ENCODE peak calls at places on chromosome 13, in six cellular contexts. D is GM12878, F is endothelial cell of umbilical vein, S is HepG2, H is A549, A is K562. U is an unnamed sample.

GRCh38 chr13:76014618-76015315 is 378.6 kb downstream of the LMO7 start:
- DNase-seq in D (no peak), F (no peak), S (no peak), H (no peak), A (no peak), U (no peak)

GRCh38 chr13:42970824-42971669 is 21.0 kb downstream of the EPSTI1 start:
- DNase-seq in D (no peak), F (peak), S (peak), H (peak), A (peak), U (peak)

GRCh38 chr13:61187471-61187870 is 228.2 kb downstream of the PCDH20 start:
- DNase-seq in D (no peak), F (no peak), S (no peak), H (no peak), A (no peak), U (no peak)

GRCh38 chr13:25633108-25633507 is 261.3 kb downstream of the ATP8A2 start:
- DNase-seq in D (no peak), F (no peak), S (no peak), H (no peak), A (no peak), U (no peak)

GRCh38 chr13:27170521-27171243 is 929 bp downstream of the USP12 start:
- DNase-seq in D (no peak), F (peak), S (peak), H (peak), A (peak), U (peak)

GRCh38 chr13:109785141-109785891 is 1.1 kb downstream of the IRS2 start:
- DNase-seq in D (no peak), F (peak), S (no peak), H (peak), A (no peak), U (peak)

GRCh38 chr13:27644302-27644701 is 22.6 kb downstream of the POLR1D start:
- DNase-seq in D (no peak), F (no peak), S (no peak), H (no peak), A (no peak), U (peak)

GRCh38 chr13:114227528-114227927 is 7.2 kb upstream of the CDC16 start:
- DNase-seq in D (no peak), F (no peak), S (no peak), H (no peak), A (no peak), U (no peak)

GRCh38 chr13:43472980-43473379 is 313.8 kb downstream of the ENOX1 start:
- DNase-seq in D (no peak), F (no peak), S (no peak), H (no peak), A (no peak), U (no peak)

GRCh38 chr13:103523853-103524252 is 457.6 kb upstream of the SLC10A2 start:
- DNase-seq in D (no peak), F (no peak), S (no peak), H (no peak), A (no peak), U (no peak)

GRCh38 chr13:48801255-48801654 is 147.5 kb downstream of the CYSLTR2 start:
- DNase-seq in D (no peak), F (no peak), S (no peak), H (no peak), A (no peak), U (no peak)

GRCh38 chr13:47215741-47216140 is 318.9 kb upstream of the HTR2A start:
- DNase-seq in D (no peak), F (no peak), S (no peak), H (peak), A (no peak), U (no peak)

GRCh38 chr13:47218611-47219010 is 321.8 kb upstream of the HTR2A start:
- DNase-seq in D (no peak), F (no peak), S (no peak), H (no peak), A (no peak), U (no peak)

GRCh38 chr13:47220453-47221150 is 323.7 kb upstream of the HTR2A start:
- DNase-seq in D (no peak), F (no peak), S (no peak), H (no peak), A (no peak), U (no peak)

GRCh38 chr13:47213057-47213456 is 316.2 kb upstream of the HTR2A start:
- DNase-seq in D (no peak), F (no peak), S (no peak), H (no peak), A (no peak), U (no peak)

GRCh38 chr13:47216176-47216822 is 319.4 kb upstream of the HTR2A start:
- DNase-seq in D (no peak), F (no peak), S (no peak), H (no peak), A (no peak), U (no peak)
- TF ChIP-seq MYC in D (no peak), F (no peak), S (no peak), H (no peak), A (no peak), U (no peak)

GRCh38 chr13:99980201-99981114 is 1.1 kb upstream of the ZIC2 start:
- DNase-seq in D (no peak), F (peak), S (no peak), H (peak), A (peak), U (peak)

GRCh38 chr13:99981115-99982020 is at the start of gene ZIC2:
- DNase-seq in D (no peak), F (no peak), S (no peak), H (peak), A (peak), U (peak)

GRCh38 chr13:99977912-99978780 is 3.4 kb upstream of the ZIC2 start:
- DNase-seq in D (no peak), F (no peak), S (no peak), H (no peak), A (no peak), U (peak)

GRCh38 chr13:99978781-99979452 is 2.7 kb upstream of the ZIC2 start:
- DNase-seq in D (no peak), F (no peak), S (no peak), H (no peak), A (no peak), U (peak)

DNA sequence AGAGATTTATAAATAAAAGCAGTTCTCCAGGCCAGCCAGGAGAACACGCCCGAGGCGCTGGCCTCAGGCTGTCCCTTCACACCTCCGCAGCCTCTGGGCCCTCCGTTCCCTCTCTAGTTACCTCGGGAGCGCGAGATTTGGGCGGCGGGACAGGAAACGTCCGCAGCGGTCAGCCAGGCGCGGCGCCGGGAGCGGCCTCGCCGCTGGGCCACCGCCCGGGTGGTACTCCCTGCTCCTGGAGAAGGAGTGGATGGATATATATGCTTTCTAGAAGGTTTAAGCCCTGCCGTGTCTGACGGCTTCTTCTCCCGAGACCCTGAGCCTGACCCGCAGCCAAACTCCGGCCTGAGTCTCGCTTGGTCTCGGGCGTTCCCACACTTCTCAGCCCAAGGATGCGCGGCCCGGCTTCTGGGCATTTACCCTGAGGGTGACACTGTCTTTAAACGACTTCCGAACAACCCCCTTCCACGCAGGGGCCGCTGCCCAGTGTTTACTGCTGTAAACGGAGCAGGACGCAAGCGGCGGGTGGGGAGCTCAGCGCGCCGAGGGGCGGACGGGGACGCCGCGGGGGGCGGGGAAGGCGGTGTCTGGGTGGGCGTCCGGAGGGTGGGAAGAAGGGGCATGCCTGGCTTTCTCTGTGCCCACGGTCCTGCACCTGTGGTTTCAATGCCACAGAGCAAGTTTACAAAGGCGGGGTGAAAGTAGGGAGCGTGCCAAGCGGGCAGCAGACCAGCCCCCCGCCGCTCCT is 2.0 kb upstream of the ZIC2 start:
- DNase-seq in D (no peak), F (no peak), S (no peak), H (peak), A (peak), U (peak)
- TF ChIP-seq MYC in D (no peak), F (no peak), S (no peak), H (no peak), A (no peak), U (no peak)

DNA sequence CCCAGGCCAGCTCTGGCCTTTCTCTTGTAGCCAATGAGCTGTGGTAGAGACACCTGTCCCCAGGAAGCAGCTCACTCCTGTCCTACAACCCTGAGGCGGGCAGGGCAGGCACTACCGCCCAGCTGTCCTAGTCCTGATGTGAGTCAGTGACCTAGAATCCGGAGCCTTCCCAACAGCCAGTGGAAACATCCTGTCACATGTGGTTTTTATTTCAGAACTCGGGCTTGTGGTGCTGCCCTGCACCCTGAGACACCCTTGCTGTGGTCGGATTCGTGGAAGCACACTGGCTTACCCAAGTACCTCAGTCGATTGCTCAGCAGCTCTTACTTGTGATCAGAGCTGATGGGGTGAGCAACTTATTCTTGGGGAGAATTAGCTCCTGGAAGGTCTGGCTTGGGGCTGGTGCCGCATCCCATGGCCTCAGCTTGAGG is 83.6 kb upstream of the ARHGEF7 start:
- DNase-seq in D (no peak), F (no peak), S (no peak), H (no peak), A (no peak), U (no peak)
- TF ChIP-seq MYC in D (no peak), F (no peak), S (no peak), H (no peak), A (no peak), U (no peak)

DNA sequence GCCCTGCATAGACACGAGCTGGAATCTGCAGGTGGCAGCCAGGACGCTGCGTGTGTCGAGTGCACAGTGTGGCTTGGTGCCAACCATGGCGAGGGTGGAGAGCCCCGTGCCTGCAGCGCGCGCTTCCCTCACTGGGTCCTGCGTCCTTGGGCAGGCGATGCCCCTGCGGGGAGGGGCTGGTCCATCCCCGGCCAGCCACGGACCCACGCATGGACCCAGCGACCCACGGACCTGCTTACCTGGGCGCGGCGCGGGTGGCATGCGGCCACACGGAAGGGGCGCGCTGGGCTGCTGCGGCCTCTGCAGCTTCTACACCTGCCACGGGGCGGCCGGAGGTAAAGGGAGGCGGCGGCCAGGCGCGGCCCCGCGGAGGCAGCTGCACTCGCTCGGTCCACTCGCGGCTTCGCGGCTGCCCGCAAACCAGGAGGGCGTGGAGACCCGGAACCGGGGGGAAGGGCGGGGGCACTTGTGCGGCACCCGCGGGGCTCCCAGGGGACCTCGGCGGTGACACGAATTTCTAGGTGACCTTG is 569 bp upstream of the MCF2L start:
- DNase-seq in D (no peak), F (no peak), S (no peak), H (no peak), A (no peak), U (no peak)
- TF ChIP-seq MYC in D (no peak), F (no peak), S (no peak), H (no peak), A (no peak), U (no peak)

GRCh38 chr13:20492036-20492435 is 33.6 kb downstream of the CRYL1 start:
- DNase-seq in D (no peak), F (no peak), S (no peak), H (no peak), A (no peak), U (no peak)
- TF ChIP-seq MYC in D (no peak), F (no peak), S (no peak), H (no peak), A (no peak), U (no peak)

GRCh38 chr13:93534181-93534700 is 307.6 kb downstream of the GPC6 start:
- DNase-seq in D (no peak), F (no peak), S (no peak), H (no peak), A (no peak), U (no peak)

GRCh38 chr13:93535256-93535655 is 308.6 kb downstream of the GPC6 start:
- DNase-seq in D (no peak), F (no peak), S (peak), H (peak), A (no peak), U (no peak)

GRCh38 chr13:93525087-93525486 is 298.5 kb downstream of the GPC6 start:
- DNase-seq in D (no peak), F (no peak), S (no peak), H (no peak), A (no peak), U (no peak)

DNA sequence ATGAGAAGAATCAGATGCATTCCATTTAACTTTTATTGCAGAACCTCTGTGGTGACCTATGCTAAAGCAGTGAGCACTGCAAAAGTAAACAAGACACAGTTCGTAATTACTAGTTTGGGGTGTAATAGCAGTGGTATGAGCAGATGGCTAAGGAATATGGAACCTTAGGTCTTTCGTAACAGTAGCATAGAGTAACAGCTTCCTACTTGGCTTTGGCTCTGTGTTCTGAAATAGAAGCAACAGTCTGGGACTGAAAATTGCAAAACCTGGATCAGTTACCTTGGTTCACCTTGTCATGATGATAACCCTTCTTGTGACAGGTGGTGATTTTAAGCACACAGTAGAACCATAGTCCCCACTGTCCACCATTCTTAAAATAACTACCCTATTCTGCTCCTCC is 303.4 kb downstream of the GPC6 start:
- DNase-seq in D (no peak), F (no peak), S (no peak), H (no peak), A (no peak), U (no peak)
- TF ChIP-seq MYC in D (no peak), F (no peak), S (no peak), H (no peak), A (no peak), U (no peak)

GRCh38 chr13:104987621-104988020 is 1547.8 kb downstream of the EFNB2 start:
- DNase-seq in D (no peak), F (peak), S (no peak), H (no peak), A (no peak), U (no peak)
- TF ChIP-seq MYC in D (no peak), F (no peak), S (no peak), H (no peak), A (no peak), U (no peak)

DNA sequence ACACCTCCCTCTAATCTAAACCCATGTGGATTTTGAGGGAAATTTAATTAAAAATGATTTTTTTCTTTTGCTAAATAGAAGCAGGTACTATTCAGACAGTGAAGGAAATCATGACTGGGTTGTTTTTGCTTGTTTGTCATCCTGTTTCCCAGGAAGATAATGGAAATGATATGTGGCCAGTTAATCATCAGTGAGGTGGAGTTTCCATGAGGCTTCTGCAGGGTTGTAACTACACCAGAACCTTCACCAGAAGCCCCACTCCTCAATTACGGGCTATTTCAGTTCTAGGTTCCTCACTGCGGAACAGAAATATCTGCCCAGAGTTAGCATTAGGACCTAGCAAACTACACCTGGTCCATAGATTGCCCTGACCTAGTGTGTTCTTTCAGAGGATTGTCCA is 394.0 kb downstream of the DLEU7 start:
- DNase-seq in D (no peak), F (peak), S (no peak), H (no peak), A (no peak), U (no peak)
- TF ChIP-seq MYC in D (no peak), F (no peak), S (no peak), H (no peak), A (no peak), U (no peak)

GRCh38 chr13:32314968-32315254 is 252 bp downstream of the ZAR1L start:
- DNase-seq in D (no peak), F (no peak), S (peak), H (peak), A (peak), U (no peak)
- TF ChIP-seq MYC in D (no peak), F (no peak), S (no peak), H (no peak), A (no peak), U (no peak)

U was measured in NB4.